ENCODE peak calls at places on chromosomes 5 and 9, in nine cellular contexts. K is mammary epithelial cell, O is brain microvascular endothelial cell, R is left lung, Y is cardiac muscle cell, D is dorsolateral prefrontal cortex, E is endodermal cell, P is hepatocyte, H is spleen. U is an unnamed sample.

GRCh38 chr5:5025774-5026406 is 114.2 kb upstream of the ADAMTS16 start:
- DNase-seq in P (no peak), R (no peak), K (no peak), E (no peak), H (no peak), O (no peak), D (no peak), Y (no peak), U (no peak)

GRCh38 chr9:79362100-79363081 is 209.4 kb upstream of the TLE4 start:
- DNase-seq in O (peak), Y (no peak), D (no peak), H (no peak), P (peak), K (no peak), E (peak), R (no peak), U (no peak)

GRCh38 chr5:6634327-6634713 is 1.1 kb downstream of the SRD5A1 start:
- DNase-seq in Y (no peak), D (no peak), E (peak), H (no peak), R (no peak), P (no peak), O (no peak), K (no peak), U (no peak)

GRCh38 chr9:108333406-108334031 is 522.3 kb downstream of the ACTL7B start:
- DNase-seq in R (no peak), K (no peak), Y (no peak), O (no peak), H (no peak), D (no peak), P (peak), E (no peak), U (no peak)

GRCh38 chr5:84585218-84585617 is 200.5 kb upstream of the EDIL3 start:
- DNase-seq in R (peak), K (no peak), H (no peak), O (no peak), P (no peak), D (no peak), Y (no peak), E (no peak), U (no peak)

GRCh38 chr5:155839251-155840037 is 487.5 kb upstream of the SGCD start:
- DNase-seq in P (peak), K (no peak), E (peak), Y (no peak), H (no peak), R (no peak), D (no peak), O (no peak), U (no peak)

GRCh38 chr5:43354774-43355173 is 41.6 kb upstream of the HMGCS1 start:
- DNase-seq in K (peak), P (no peak), H (no peak), O (no peak), D (no peak), R (no peak), E (no peak), Y (no peak), U (no peak)

GRCh38 chr5:149129181-149129580 is 12.1 kb upstream of the ABLIM3 start:
- DNase-seq in Y (no peak), O (no peak), H (no peak), P (no peak), E (no peak), D (no peak), K (peak), R (no peak), U (no peak)

GRCh38 chr5:83467315-83468044 is 4.1 kb upstream of the VCAN start:
- DNase-seq in P (no peak), K (no peak), O (peak), H (no peak), E (no peak), D (no peak), R (peak), Y (peak), U (no peak)

GRCh38 chr5:8456846-8457186 is 587.9 kb downstream of the MTRR start:
- DNase-seq in R (no peak), O (no peak), D (no peak), E (no peak), P (no peak), H (no peak), Y (no peak), K (no peak), U (no peak)

GRCh38 chr9:137458194-137459146 is 664 bp downstream of the NSMF start:
- DNase-seq in D (peak), R (peak), Y (no peak), K (no peak), P (peak), E (no peak), H (peak), O (no peak), U (peak)

GRCh38 chr9:109912726-109913460 is 132.9 kb downstream of the PALM2AKAP2 start:
- DNase-seq in H (no peak), K (no peak), O (no peak), P (no peak), R (no peak), Y (peak), E (peak), D (no peak), U (no peak)

DNA sequence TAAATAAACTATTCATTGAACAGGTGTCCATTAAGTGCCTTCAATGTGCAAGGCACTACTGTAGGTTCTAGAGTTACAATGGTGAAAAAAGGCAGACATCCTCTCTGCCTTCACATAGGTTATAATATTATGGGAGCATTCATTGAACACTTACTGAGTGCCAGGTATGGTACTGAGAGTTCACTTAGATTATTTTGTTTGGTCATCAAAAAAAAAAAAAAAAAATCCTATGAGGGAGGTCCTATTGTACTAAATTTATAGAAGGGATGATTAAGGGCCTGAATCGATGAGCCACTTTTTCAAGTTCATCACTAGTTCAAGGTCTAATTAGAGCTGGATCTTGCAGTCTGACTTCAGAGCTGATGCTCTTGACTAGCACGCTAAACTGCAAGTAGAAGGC is 22.8 kb upstream of the PANK3 start:
- DNase-seq in E (no peak), O (no peak), D (no peak), K (no peak), R (no peak), P (no peak), Y (no peak), H (no peak), U (no peak)
- H3K4me3 ChIP-seq in E (no peak), O (no peak), D (no peak), K (no peak), R (no peak), P (no peak), Y (no peak), H (no peak), U (no peak)

GRCh38 chr9:127876764-127877562 is 512 bp downstream of the AK1 start:
- DNase-seq in O (no peak), E (no peak), R (no peak), P (no peak), H (peak), K (no peak), Y (no peak), D (no peak), U (peak)
- H3K27ac ChIP-seq in O (no peak), E (no peak), R (peak), P (no peak), H (peak), K (no peak), Y (peak), D (peak), U (peak)

GRCh38 chr9:121459513-121459912 is 40.1 kb downstream of the GGTA1 start:
- DNase-seq in D (no peak), R (no peak), E (peak), K (no peak), H (no peak), P (no peak), Y (no peak), O (no peak), U (no peak)

GRCh38 chr9:121466142-121466541 is 33.5 kb downstream of the GGTA1 start:
- DNase-seq in E (no peak), O (no peak), H (no peak), R (no peak), P (no peak), Y (no peak), D (no peak), K (no peak), U (no peak)

GRCh38 chr9:121463026-121463827 is 36.4 kb downstream of the GGTA1 start:
- DNase-seq in H (peak), K (no peak), Y (peak), O (peak), R (no peak), P (peak), D (no peak), E (peak), U (no peak)

GRCh38 chr9:121464968-121465367 is 34.7 kb downstream of the GGTA1 start:
- DNase-seq in R (no peak), K (no peak), O (no peak), P (no peak), Y (no peak), H (no peak), D (no peak), E (no peak), U (no peak)
- TF ChIP-seq CTCF in R (no peak), K (no peak), O (no peak), P (no peak), Y (no peak), H (no peak), D (no peak), E (no peak), U (no peak)

DNA sequence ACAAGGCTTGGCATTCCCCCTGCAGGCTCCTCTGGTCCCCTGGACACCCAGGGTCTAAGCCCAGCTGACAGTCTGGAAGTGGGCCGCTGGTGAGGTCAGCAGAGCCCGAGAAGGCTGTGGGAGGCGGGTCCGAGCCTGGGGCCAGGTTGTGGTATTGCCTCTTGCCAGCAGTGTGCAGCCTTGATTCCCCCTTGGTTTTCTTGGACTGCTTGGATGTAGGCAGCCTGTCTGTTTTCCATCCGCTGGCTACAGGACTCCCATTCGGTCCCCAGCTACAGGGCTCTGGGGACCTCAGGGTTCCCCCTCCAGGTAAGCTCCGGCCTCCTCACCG is 1.6 kb downstream of the AIF1L start:
- DNase-seq in K (no peak), R (no peak), D (no peak), Y (no peak), E (no peak), P (no peak), O (no peak), H (no peak), U (no peak)
- H3K4me3 ChIP-seq in K (no peak), R (peak), D (peak), Y (no peak), E (peak), P (no peak), O (no peak), H (peak), U (peak)

GRCh38 chr9:93475856-93476255 is 22.5 kb upstream of the FAM120AOS start:
- DNase-seq in Y (no peak), R (no peak), K (no peak), D (no peak), P (no peak), O (no peak), H (no peak), E (no peak), U (no peak)

GRCh38 chr9:93479726-93480125 is 26.3 kb upstream of the FAM120AOS start:
- DNase-seq in P (no peak), D (no peak), E (no peak), Y (peak), K (no peak), H (no peak), R (no peak), O (no peak), U (no peak)

GRCh38 chr9:93475108-93475507 is 21.7 kb upstream of the FAM120AOS start:
- DNase-seq in R (no peak), E (no peak), P (no peak), H (no peak), Y (no peak), O (no peak), K (no peak), D (no peak), U (no peak)

GRCh38 chr9:93476924-93477323 is 23.5 kb upstream of the FAM120AOS start:
- DNase-seq in Y (no peak), R (no peak), H (no peak), P (no peak), O (no peak), E (no peak), K (no peak), D (no peak), U (no peak)

DNA sequence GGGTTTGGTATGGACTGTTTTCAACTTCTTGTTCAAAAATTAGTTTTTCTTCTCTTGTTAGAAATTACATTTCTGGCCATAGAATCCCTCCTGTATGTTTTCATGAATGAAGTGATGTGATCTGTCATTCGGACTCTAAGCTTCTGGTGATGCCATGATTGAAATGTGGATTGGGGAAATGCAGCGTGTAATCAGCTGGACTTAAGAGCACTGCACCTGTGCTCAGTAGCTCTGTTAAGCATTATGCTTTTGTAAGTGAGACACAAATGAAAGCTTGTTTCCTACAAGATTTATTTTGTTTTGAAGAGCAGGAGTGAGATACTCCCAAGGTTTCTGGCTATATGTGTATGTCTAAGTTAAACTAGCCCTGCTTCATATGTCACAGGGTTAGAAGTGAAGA is 24.0 kb upstream of the FAM120AOS start:
- DNase-seq in Y (no peak), E (no peak), D (no peak), K (no peak), P (no peak), R (no peak), H (no peak), O (no peak), U (no peak)
- H3K27ac ChIP-seq in Y (no peak), E (no peak), D (no peak), K (no peak), P (no peak), R (no peak), H (no peak), O (no peak), U (no peak)

U was measured in suprapubic skin.